ENCODE peak calls at places on chromosomes 16 and 17, in six cellular contexts. One of them, this sample, is unnamed.

GRCh38 chr17:79749156-79749815 is 18.5 kb downstream of the ENPP7 start:
- DNase-seq in Peyer's patch: no peak
- DNase-seq in pancreas: no peak
- DNase-seq in fibroblast of villous mesenchyme: peak; percentile 49
- DNase-seq in cardiac muscle cell: no peak
- DNase-seq in nephron progenitor cell: no peak
- DNase-seq in this sample: no peak

GRCh38 chr17:11737290-11737679 is 139.0 kb downstream of the DNAH9 start:
- DNase-seq in Peyer's patch: no peak
- DNase-seq in pancreas: no peak
- DNase-seq in fibroblast of villous mesenchyme: no peak
- DNase-seq in cardiac muscle cell: no peak
- DNase-seq in nephron progenitor cell: no peak
- DNase-seq in this sample: no peak

GRCh38 chr17:38703742-38704644 is 1.1 kb upstream of the MLLT6 start:
- DNase-seq in Peyer's patch: peak; percentile 90
- DNase-seq in pancreas: peak; percentile 93
- DNase-seq in fibroblast of villous mesenchyme: peak; percentile 45
- DNase-seq in cardiac muscle cell: peak; percentile 87
- DNase-seq in nephron progenitor cell: peak; percentile 84
- DNase-seq in this sample: peak; percentile 72

GRCh38 chr16:83113317-83113716 is 486.5 kb downstream of the CDH13 start:
- DNase-seq in Peyer's patch: no peak
- DNase-seq in pancreas: no peak
- DNase-seq in fibroblast of villous mesenchyme: peak; percentile 52
- DNase-seq in cardiac muscle cell: peak; percentile 35
- DNase-seq in nephron progenitor cell: peak; percentile 27
- DNase-seq in this sample: peak; percentile 15

GRCh38 chr17:72392056-72393010 is 271.5 kb downstream of the SOX9 start:
- DNase-seq in Peyer's patch: no peak
- DNase-seq in pancreas: no peak
- DNase-seq in fibroblast of villous mesenchyme: peak; percentile 92
- DNase-seq in cardiac muscle cell: no peak
- DNase-seq in nephron progenitor cell: peak; percentile 28
- DNase-seq in this sample: no peak

GRCh38 chr17:2264023-2264860 is 39.3 kb downstream of the SMG6 start:
- DNase-seq in Peyer's patch: no peak
- DNase-seq in pancreas: no peak
- DNase-seq in fibroblast of villous mesenchyme: peak; percentile 51
- DNase-seq in cardiac muscle cell: peak; percentile 52
- DNase-seq in nephron progenitor cell: no peak
- DNase-seq in this sample: no peak

GRCh38 chr16:25063865-25064264 is 47.7 kb upstream of the LCMT1 start:
- DNase-seq in Peyer's patch: no peak
- DNase-seq in pancreas: no peak
- DNase-seq in fibroblast of villous mesenchyme: no peak
- DNase-seq in cardiac muscle cell: peak; percentile 15
- DNase-seq in nephron progenitor cell: no peak
- DNase-seq in this sample: no peak

GRCh38 chr17:17071531-17072360 is 29.5 kb downstream of the MPRIP start:
- DNase-seq in Peyer's patch: peak; percentile 40
- DNase-seq in pancreas: no peak
- DNase-seq in fibroblast of villous mesenchyme: peak; percentile 49
- DNase-seq in cardiac muscle cell: no peak
- DNase-seq in nephron progenitor cell: no peak
- DNase-seq in this sample: no peak

GRCh38 chr17:74798239-74798707 is 22.1 kb upstream of the NAT9 start:
- DNase-seq in Peyer's patch: no peak
- DNase-seq in pancreas: no peak
- DNase-seq in fibroblast of villous mesenchyme: peak; percentile 53
- DNase-seq in cardiac muscle cell: peak; percentile 43
- DNase-seq in nephron progenitor cell: no peak
- DNase-seq in this sample: no peak

GRCh38 chr16:30456302-30456701 is 10.6 kb upstream of the SEPHS2 start:
- DNase-seq in Peyer's patch: no peak
- DNase-seq in pancreas: no peak
- DNase-seq in fibroblast of villous mesenchyme: no peak
- DNase-seq in cardiac muscle cell: no peak
- DNase-seq in nephron progenitor cell: no peak
- DNase-seq in this sample: no peak

GRCh38 chr16:10076037-10076436 is 106.2 kb downstream of the GRIN2A start:
- DNase-seq in Peyer's patch: no peak
- DNase-seq in pancreas: no peak
- DNase-seq in fibroblast of villous mesenchyme: no peak
- DNase-seq in cardiac muscle cell: no peak
- DNase-seq in nephron progenitor cell: no peak
- DNase-seq in this sample: no peak

GRCh38 chr16:48101069-48101674 is 54.6 kb downstream of the ABCC12 start:
- DNase-seq in Peyer's patch: no peak
- DNase-seq in pancreas: no peak
- DNase-seq in fibroblast of villous mesenchyme: no peak
- DNase-seq in cardiac muscle cell: no peak
- DNase-seq in nephron progenitor cell: no peak
- DNase-seq in this sample: no peak

GRCh38 chr16:9836118-9836736 is 346.0 kb downstream of the GRIN2A start:
- DNase-seq in Peyer's patch: no peak
- DNase-seq in pancreas: no peak
- DNase-seq in fibroblast of villous mesenchyme: peak; percentile 7
- DNase-seq in cardiac muscle cell: peak; percentile 83
- DNase-seq in nephron progenitor cell: peak; percentile 75
- DNase-seq in this sample: peak; percentile 57

GRCh38 chr16:87595712-87596111 is 6.6 kb upstream of the JPH3 start:
- DNase-seq in Peyer's patch: no peak
- DNase-seq in pancreas: no peak
- DNase-seq in fibroblast of villous mesenchyme: no peak
- DNase-seq in cardiac muscle cell: no peak
- DNase-seq in nephron progenitor cell: no peak
- DNase-seq in this sample: no peak

GRCh38 chr17:50014471-50015088 is 19.6 kb upstream of the DLX3 start:
- DNase-seq in Peyer's patch: no peak
- DNase-seq in pancreas: no peak
- DNase-seq in fibroblast of villous mesenchyme: no peak
- DNase-seq in cardiac muscle cell: no peak
- DNase-seq in nephron progenitor cell: no peak
- DNase-seq in this sample: no peak

GRCh38 chr16:66269631-66270332 is 96.7 kb upstream of the CDH5 start:
- DNase-seq in Peyer's patch: no peak
- DNase-seq in pancreas: no peak
- DNase-seq in fibroblast of villous mesenchyme: no peak
- DNase-seq in cardiac muscle cell: no peak
- DNase-seq in nephron progenitor cell: no peak
- DNase-seq in this sample: no peak

GRCh38 chr17:34542700-34543336 is 36.6 kb upstream of the TMEM132E start:
- DNase-seq in Peyer's patch: no peak
- DNase-seq in pancreas: no peak
- DNase-seq in fibroblast of villous mesenchyme: peak; percentile 12
- DNase-seq in cardiac muscle cell: peak; percentile 46
- DNase-seq in nephron progenitor cell: peak; percentile 67
- DNase-seq in this sample: peak; percentile 58

GRCh38 chr16:61936522-61936921 is 99.7 kb downstream of the CDH8 start:
- DNase-seq in Peyer's patch: no peak
- DNase-seq in pancreas: no peak
- DNase-seq in fibroblast of villous mesenchyme: no peak
- DNase-seq in cardiac muscle cell: peak; percentile 41
- DNase-seq in nephron progenitor cell: peak; percentile 22
- DNase-seq in this sample: no peak

GRCh38 chr16:1181715-1182671 is 29.1 kb downstream of the CACNA1H start:
- DNase-seq in Peyer's patch: peak; percentile 59
- DNase-seq in pancreas: peak; percentile 84
- DNase-seq in fibroblast of villous mesenchyme: peak; percentile 85
- DNase-seq in cardiac muscle cell: no peak
- DNase-seq in nephron progenitor cell: peak; percentile 83
- DNase-seq in this sample: no peak

GRCh38 chr17:45096141-45096540 is 35.0 kb downstream of the NMT1 start:
- DNase-seq in Peyer's patch: no peak
- DNase-seq in pancreas: no peak
- DNase-seq in fibroblast of villous mesenchyme: peak; percentile 37
- DNase-seq in cardiac muscle cell: no peak
- DNase-seq in nephron progenitor cell: no peak
- DNase-seq in this sample: no peak

GRCh38 chr16:3672571-3673041 is 18.1 kb downstream of the DNASE1 start:
- DNase-seq in Peyer's patch: no peak
- DNase-seq in pancreas: peak; percentile 20
- DNase-seq in fibroblast of villous mesenchyme: no peak
- DNase-seq in cardiac muscle cell: no peak
- DNase-seq in nephron progenitor cell: no peak
- DNase-seq in this sample: no peak

GRCh38 chr17:42405963-42406495 is 17.0 kb downstream of the CAVIN1 start:
- DNase-seq in Peyer's patch: peak; percentile 89
- DNase-seq in pancreas: peak; percentile 84
- DNase-seq in fibroblast of villous mesenchyme: peak; percentile 83
- DNase-seq in cardiac muscle cell: peak; percentile 79
- DNase-seq in nephron progenitor cell: peak; percentile 85
- DNase-seq in this sample: peak; percentile 86

GRCh38 chr16:49473131-49473530 is 99.5 kb downstream of the C16orf78 start:
- DNase-seq in Peyer's patch: peak; percentile 36
- DNase-seq in pancreas: no peak
- DNase-seq in fibroblast of villous mesenchyme: no peak
- DNase-seq in cardiac muscle cell: no peak
- DNase-seq in nephron progenitor cell: no peak
- DNase-seq in this sample: no peak

GRCh38 chr16:56468800-56469199 is 17.4 kb downstream of the OGFOD1 start:
- DNase-seq in Peyer's patch: no peak
- DNase-seq in pancreas: no peak
- DNase-seq in fibroblast of villous mesenchyme: no peak
- DNase-seq in cardiac muscle cell: no peak
- DNase-seq in nephron progenitor cell: no peak
- DNase-seq in this sample: no peak

GRCh38 chr16:81505011-81505660 is 60.5 kb downstream of the CMIP start:
- DNase-seq in Peyer's patch: no peak
- DNase-seq in pancreas: no peak
- DNase-seq in fibroblast of villous mesenchyme: no peak
- DNase-seq in cardiac muscle cell: no peak
- DNase-seq in nephron progenitor cell: peak; percentile 53
- DNase-seq in this sample: no peak

GRCh38 chr17:70716551-70716950 is 547.2 kb downstream of the KCNJ2 start:
- DNase-seq in Peyer's patch: no peak
- DNase-seq in pancreas: no peak
- DNase-seq in fibroblast of villous mesenchyme: no peak
- DNase-seq in cardiac muscle cell: no peak
- DNase-seq in nephron progenitor cell: no peak
- DNase-seq in this sample: no peak

GRCh38 chr16:68367034-68367433 is 56.2 kb downstream of the PRMT7 start:
- DNase-seq in Peyer's patch: no peak
- DNase-seq in pancreas: peak; percentile 24
- DNase-seq in fibroblast of villous mesenchyme: peak; percentile 37
- DNase-seq in cardiac muscle cell: peak; percentile 72
- DNase-seq in nephron progenitor cell: peak; percentile 62
- DNase-seq in this sample: peak; percentile 61
- TF ChIP-seq CTCF in Peyer's patch: peak; percentile 53
- TF ChIP-seq CTCF in pancreas: peak; percentile 28
- TF ChIP-seq CTCF in fibroblast of villous mesenchyme: peak; percentile 34
- TF ChIP-seq CTCF in cardiac muscle cell: peak; percentile 32
- TF ChIP-seq CTCF in nephron progenitor cell: peak; percentile 48
- TF ChIP-seq CTCF in this sample: peak; percentile 61

GRCh38 chr17:81854974-81855774 is 5.2 kb downstream of the P4HB start:
- DNase-seq in Peyer's patch: no peak
- DNase-seq in pancreas: peak; percentile 73
- DNase-seq in fibroblast of villous mesenchyme: no peak
- DNase-seq in cardiac muscle cell: no peak
- DNase-seq in nephron progenitor cell: no peak
- DNase-seq in this sample: no peak
- TF ChIP-seq CTCF in Peyer's patch: peak; percentile 35
- TF ChIP-seq CTCF in pancreas: no peak
- TF ChIP-seq CTCF in fibroblast of villous mesenchyme: no peak
- TF ChIP-seq CTCF in cardiac muscle cell: no peak
- TF ChIP-seq CTCF in nephron progenitor cell: no peak
- TF ChIP-seq CTCF in this sample: no peak

GRCh38 chr16:63720848-63721247 is 1401.0 kb downstream of the CDH11 start:
- DNase-seq in Peyer's patch: no peak
- DNase-seq in pancreas: no peak
- DNase-seq in fibroblast of villous mesenchyme: no peak
- DNase-seq in cardiac muscle cell: peak; percentile 5
- DNase-seq in nephron progenitor cell: no peak
- DNase-seq in this sample: no peak
- TF ChIP-seq CTCF in Peyer's patch: peak; percentile 7
- TF ChIP-seq CTCF in pancreas: no peak
- TF ChIP-seq CTCF in fibroblast of villous mesenchyme: peak; percentile 2
- TF ChIP-seq CTCF in cardiac muscle cell: peak; percentile 49
- TF ChIP-seq CTCF in nephron progenitor cell: no peak
- TF ChIP-seq CTCF in this sample: no peak

GRCh38 chr17:31524926-31525800 is 133.7 kb downstream of the RAB11FIP4 start:
- DNase-seq in Peyer's patch: peak; percentile 90
- DNase-seq in pancreas: peak; percentile 93
- DNase-seq in fibroblast of villous mesenchyme: peak; percentile 90
- DNase-seq in cardiac muscle cell: peak; percentile 88
- DNase-seq in nephron progenitor cell: peak; percentile 97
- DNase-seq in this sample: peak; percentile 98
- TF ChIP-seq CTCF in Peyer's patch: peak; percentile 96
- TF ChIP-seq CTCF in pancreas: peak; percentile 90
- TF ChIP-seq CTCF in fibroblast of villous mesenchyme: peak; percentile 93
- TF ChIP-seq CTCF in cardiac muscle cell: peak; percentile 91
- TF ChIP-seq CTCF in nephron progenitor cell: peak; percentile 90
- TF ChIP-seq CTCF in this sample: peak; percentile 93